ENCODE peak calls at places on chromosomes 16 and 17, in five cellular contexts. K, L, N, Z and D are unnamed samples.

GRCh38 chr17:73546770-73547345 is 97.4 kb downstream of the SDK2 start:
- DNase-seq in Z (peak; percentile 37), L (no peak), N (no peak), K (no peak), D (no peak)

GRCh38 chr16:54077412-54077821 is 209.2 kb downstream of the IRX3 start:
- DNase-seq in K (no peak), L (no peak), Z (no peak), N (no peak), D (no peak)

GRCh38 chr17:18353541-18353940 is 9.8 kb downstream of the SHMT1 start:
- DNase-seq in L (no peak), N (no peak), Z (no peak), K (no peak), D (no peak)

GRCh38 chr16:78742501-78743283 is 643.2 kb downstream of the WWOX start:
- DNase-seq in N (no peak), L (peak; percentile 69), K (peak; percentile 73), Z (no peak), D (no peak)

GRCh38 chr17:81607431-81607830 is 29.5 kb downstream of the NPLOC4 start:
- DNase-seq in K (peak; percentile 24), L (no peak), Z (no peak), N (no peak), D (no peak)

GRCh38 chr17:40499551-40500189 is 1.8 kb downstream of the TNS4 start:
- DNase-seq in K (peak; percentile 80), L (no peak), N (peak; percentile 64), Z (peak; percentile 33), D (peak; percentile 44)

GRCh38 chr16:71610936-71611871 is 14.8 kb upstream of the MARVELD3 start:
- DNase-seq in K (peak; percentile 85), Z (no peak), L (peak; percentile 67), N (no peak), D (peak; percentile 52)

GRCh38 chr17:63402808-63403207 is 43.3 kb downstream of the CYB561 start:
- DNase-seq in K (no peak), L (no peak), Z (no peak), N (no peak), D (no peak)

GRCh38 chr16:76705883-76706282 is 428.7 kb downstream of the CNTNAP4 start:
- DNase-seq in K (no peak), Z (no peak), N (no peak), L (no peak), D (no peak)

GRCh38 chr17:78144146-78144719 is 2.0 kb upstream of the C17orf99 start:
- DNase-seq in L (no peak), Z (peak; percentile 43), N (no peak), K (peak; percentile 71), D (no peak)

GRCh38 chr16:67773569-67774456 is 32.5 kb downstream of the RANBP10 start:
- DNase-seq in K (no peak), Z (no peak), N (no peak), L (no peak), D (no peak)

GRCh38 chr17:1197379-1197778 is 17.6 kb upstream of the ABR start:
- DNase-seq in N (no peak), L (no peak), Z (no peak), K (no peak), D (no peak)

GRCh38 chr16:81313731-81314602 is 795 bp upstream of the GAN start:
- DNase-seq in K (no peak), Z (no peak), N (no peak), L (no peak), D (no peak)

GRCh38 chr16:30934827-30935557 is 11.6 kb downstream of the FBXL19 start:
- DNase-seq in Z (no peak), N (peak; percentile 7), L (no peak), K (peak; percentile 47), D (peak; percentile 9)

GRCh38 chr17:70929226-70929625 is 759.9 kb downstream of the KCNJ2 start:
- DNase-seq in L (no peak), K (no peak), Z (no peak), N (no peak), D (no peak)

GRCh38 chr16:66742409-66742808 is 9.0 kb downstream of the DYNC1LI2 start:
- DNase-seq in L (no peak), K (no peak), N (no peak), Z (no peak), D (no peak)

GRCh38 chr16:70686376-70687171 is 721 bp upstream of the MTSS2 start:
- DNase-seq in Z (no peak), N (no peak), K (no peak), L (no peak), D (no peak)

GRCh38 chr17:58172369-58173071 is 5.7 kb downstream of the OR4D2 start:
- DNase-seq in Z (peak; percentile 2), K (no peak), L (peak; percentile 15), N (peak; percentile 73), D (peak; percentile 51)

GRCh38 chr16:47317465-47318240 is 143.2 kb downstream of the ITFG1 start:
- DNase-seq in Z (no peak), L (no peak), N (no peak), K (no peak), D (no peak)

GRCh38 chr17:31629696-31630470 is 229.2 kb downstream of the COPRS start:
- DNase-seq in Z (no peak), N (no peak), K (no peak), L (no peak), D (peak; percentile 90)

GRCh38 chr17:47997595-47997994 is 26.7 kb downstream of the CDK5RAP3 start:
- DNase-seq in Z (no peak), K (no peak), N (no peak), L (no peak), D (no peak)

GRCh38 chr16:31202402-31203385 is at the start of gene PYCARD:
- DNase-seq in Z (no peak), L (no peak), K (peak; percentile 71), N (no peak), D (no peak)

GRCh38 chr16:88445583-88445960 is 7.5 kb upstream of the ZFPM1 start:
- DNase-seq in Z (no peak), N (no peak), K (no peak), L (no peak), D (no peak)

GRCh38 chr17:62704381-62704971 is 77.0 kb downstream of the MRC2 start:
- DNase-seq in Z (peak; percentile 31), K (no peak), L (no peak), N (peak; percentile 49), D (no peak)

GRCh38 chr16:67068212-67068753 is 39.3 kb downstream of the CBFB start:
- DNase-seq in L (no peak), N (no peak), Z (no peak), K (no peak), D (no peak)

GRCh38 chr17:66413564-66414520 is 111.4 kb downstream of the PRKCA start:
- DNase-seq in K (no peak), N (no peak), L (no peak), Z (no peak), D (no peak)

GRCh38 chr17:62641101-62641500 is 13.6 kb downstream of the MRC2 start:
- DNase-seq in L (no peak), N (no peak), Z (no peak), K (no peak), D (no peak)

GRCh38 chr17:81491193-81491592 is 21.4 kb downstream of the ACTG1 start:
- DNase-seq in K (no peak), Z (no peak), N (no peak), L (no peak), D (no peak)

GRCh38 chr17:35286120-35286781 is 43.4 kb downstream of the SLFN5 start:
- DNase-seq in L (peak; percentile 6), K (no peak), Z (no peak), N (no peak), D (no peak)

GRCh38 chr17:20206591-20206990 is 197.4 kb downstream of the SPECC1 start:
- DNase-seq in K (peak; percentile 53), Z (no peak), L (no peak), N (no peak), D (no peak)

GRCh38 chr17:79607941-79608728 is 2.7 kb downstream of the RBFOX3 start:
- DNase-seq in K (peak; percentile 59), N (no peak), Z (no peak), L (no peak), D (no peak)

GRCh38 chr17:71110326-71110725 is 941.0 kb downstream of the KCNJ2 start:
- DNase-seq in L (no peak), Z (no peak), N (no peak), K (no peak), D (no peak)

GRCh38 chr17:68707032-68707431 is 105.9 kb upstream of the FAM20A start:
- DNase-seq in Z (no peak), K (peak; percentile 16), N (no peak), L (no peak), D (no peak)

GRCh38 chr16:85678821-85679220 is 9.9 kb downstream of the GINS2 start:
- DNase-seq in N (no peak), L (no peak), Z (no peak), K (no peak), D (no peak)

GRCh38 chr16:62253926-62254325 is 217.7 kb upstream of the CDH8 start:
- DNase-seq in K (no peak), N (no peak), Z (no peak), L (no peak), D (no peak)

GRCh38 chr17:42438600-42439567 is 15.8 kb upstream of the CAVIN1 start:
- DNase-seq in Z (no peak), K (no peak), L (peak; percentile 19), N (no peak), D (peak; percentile 24)

GRCh38 chr16:74463888-74464287 is 42.6 kb upstream of the CLEC18B start:
- DNase-seq in K (no peak), N (no peak), L (no peak), Z (no peak), D (no peak)